ENCODE peak calls at places on chromosome 6, in eight cellular contexts. B is IMR-90, Y is PC-3, X is psoas muscle, R is kidney, S is small intestine, D is right cardiac atrium, Z is neural progenitor cell. H is an unnamed sample. For H3K4me1, the result is how much of the 10 kb centered on the place peaks cover.

GRCh38 chr6:1670711-1671462 is 61.2 kb downstream of the FOXC1 start:
- DNase-seq in R (no peak), X (no peak), Y (no peak), D (no peak), Z (peak), S (no peak), B (peak), H (no peak)

GRCh38 chr6:155523821-155524238 is 68.2 kb upstream of the NOX3 start:
- DNase-seq in D (no peak), Y (no peak), S (no peak), R (no peak), X (no peak), Z (peak), B (no peak), H (no peak)

GRCh38 chr6:36827261-36828079 is 11.8 kb downstream of the CPNE5 start:
- DNase-seq in B (peak), X (peak), Z (peak), R (peak), S (no peak), D (peak), Y (peak), H (no peak)

GRCh38 chr6:169700296-169700695 is 1.5 kb downstream of the WDR27 start:
- DNase-seq in Z (no peak), D (no peak), S (peak), Y (no peak), R (no peak), X (no peak), B (peak), H (no peak)

GRCh38 chr6:29502181-29502580 is 14.4 kb upstream of the MAS1L start:
- DNase-seq in X (no peak), B (no peak), S (no peak), Z (no peak), D (no peak), Y (no peak), R (no peak), H (no peak)

GRCh38 chr6:128993161-128993560 is 110.2 kb downstream of the LAMA2 start:
- DNase-seq in Y (no peak), R (no peak), Z (no peak), S (no peak), D (no peak), X (no peak), B (no peak), H (no peak)

GRCh38 chr6:36751833-36752186 is 54.2 kb downstream of the RAB44 start:
- DNase-seq in X (no peak), B (no peak), Y (no peak), Z (no peak), R (no peak), S (no peak), D (no peak), H (no peak)

GRCh38 chr6:95176322-95176721 is 401.0 kb upstream of the MANEA start:
- DNase-seq in X (no peak), B (no peak), R (no peak), S (no peak), Y (no peak), D (no peak), Z (no peak), H (no peak)

GRCh38 chr6:158772851-158773371 is 46.3 kb downstream of the EZR start:
- DNase-seq in D (no peak), Z (no peak), B (no peak), X (no peak), S (peak), R (no peak), Y (no peak), H (no peak)

GRCh38 chr6:114342826-114343781 is at the start of gene HS3ST5:
- DNase-seq in Z (peak), R (peak), S (no peak), D (peak), Y (peak), B (peak), X (peak), H (peak)

GRCh38 chr6:1310628-1311399 is 1.1 kb upstream of the FOXQ1 start:
- DNase-seq in S (peak), Y (peak), Z (peak), D (no peak), X (no peak), R (peak), B (no peak), H (no peak)

GRCh38 chr6:149913085-149913484 is 9.8 kb downstream of the RAET1G start:
- DNase-seq in Y (no peak), Z (no peak), S (no peak), X (no peak), D (no peak), R (no peak), B (no peak), H (no peak)

GRCh38 chr6:151548201-151548600 is 54.4 kb downstream of the CCDC170 start:
- DNase-seq in X (no peak), Y (no peak), B (no peak), R (no peak), S (no peak), D (no peak), Z (no peak), H (no peak)

GRCh38 chr6:41712651-41713103 is 22.7 kb downstream of the TFEB start:
- DNase-seq in R (peak), Y (peak), Z (no peak), D (peak), X (peak), S (no peak), B (no peak), H (peak)

GRCh38 chr6:106132153-106132698 is 46.1 kb downstream of the PRDM1 start:
- DNase-seq in Y (no peak), X (no peak), D (no peak), B (no peak), S (no peak), Z (no peak), R (no peak), H (no peak)
- H3K4me1 ChIP-seq in Y (under half), X (under half), D (under half), B (under half), S (under half), Z (under half), R (under half), H (under half)

DNA sequence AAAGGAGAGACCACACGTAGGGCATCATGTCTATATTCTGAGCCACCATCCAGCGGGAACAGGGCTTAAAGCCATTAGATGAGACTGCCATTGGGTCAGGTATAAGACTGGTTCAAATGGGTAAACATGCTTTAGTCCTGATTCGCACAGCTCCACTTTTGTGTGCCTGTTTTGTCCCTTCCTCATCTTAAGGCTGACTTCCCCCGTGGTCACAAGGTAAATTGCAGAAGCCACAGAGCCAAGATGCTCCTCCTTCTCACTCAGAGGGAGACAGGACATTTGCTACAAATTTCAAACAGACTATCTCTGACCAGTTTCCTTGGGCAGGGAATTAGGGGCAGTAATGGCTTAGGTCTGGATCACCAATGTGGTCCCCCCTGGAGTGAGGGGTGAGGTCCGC is 11.4 kb upstream of the IFNGR1 start:
- DNase-seq in B (no peak), D (no peak), Z (no peak), R (no peak), Y (no peak), X (no peak), S (no peak), H (no peak)
- H3K4me1 ChIP-seq in B (under half), D (under half), Z (under half), R (under half), Y (under half), X (under half), S (under half), H (half or more)

DNA sequence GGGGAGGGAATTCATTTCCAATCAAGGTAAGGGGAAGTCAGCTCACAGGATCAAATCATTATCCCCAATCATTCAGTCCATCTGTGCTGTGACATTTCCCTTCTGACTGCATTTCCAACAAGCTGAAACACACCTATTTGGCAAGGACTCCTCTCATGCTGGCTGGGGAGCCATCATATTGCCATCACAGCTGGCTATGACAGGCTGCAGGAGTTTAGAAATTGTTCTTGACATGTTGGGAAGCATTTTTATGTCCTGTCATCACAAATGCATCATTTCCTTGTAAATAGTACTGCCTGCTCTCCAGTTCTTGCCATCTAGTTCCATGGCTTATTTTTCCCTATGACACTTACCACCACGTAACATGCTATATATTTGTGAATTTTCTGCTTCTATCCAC is 113.9 kb upstream of the TMEM170B start:
- DNase-seq in X (no peak), D (no peak), B (no peak), Y (peak), R (no peak), Z (no peak), S (no peak), H (no peak)
- H3K4me1 ChIP-seq in X (under half), D (under half), B (under half), Y (half or more), R (under half), Z (under half), S (under half), H (under half)

GRCh38 chr6:2859325-2859700 is 17.6 kb upstream of the SERPINB1 start:
- DNase-seq in R (no peak), B (no peak), Y (no peak), X (no peak), S (no peak), D (no peak), Z (no peak), H (no peak)

GRCh38 chr6:2855061-2855519 is 13.4 kb upstream of the SERPINB1 start:
- DNase-seq in X (no peak), Z (peak), S (no peak), B (no peak), D (no peak), Y (no peak), R (no peak), H (no peak)

GRCh38 chr6:2857580-2858337 is 16.1 kb upstream of the SERPINB1 start:
- DNase-seq in Y (peak), R (peak), B (peak), X (no peak), D (peak), S (no peak), Z (no peak), H (peak)

GRCh38 chr6:2858678-2859324 is 17.1 kb upstream of the SERPINB1 start:
- DNase-seq in B (no peak), Y (no peak), R (no peak), X (no peak), Z (no peak), D (no peak), S (no peak), H (no peak)

DNA sequence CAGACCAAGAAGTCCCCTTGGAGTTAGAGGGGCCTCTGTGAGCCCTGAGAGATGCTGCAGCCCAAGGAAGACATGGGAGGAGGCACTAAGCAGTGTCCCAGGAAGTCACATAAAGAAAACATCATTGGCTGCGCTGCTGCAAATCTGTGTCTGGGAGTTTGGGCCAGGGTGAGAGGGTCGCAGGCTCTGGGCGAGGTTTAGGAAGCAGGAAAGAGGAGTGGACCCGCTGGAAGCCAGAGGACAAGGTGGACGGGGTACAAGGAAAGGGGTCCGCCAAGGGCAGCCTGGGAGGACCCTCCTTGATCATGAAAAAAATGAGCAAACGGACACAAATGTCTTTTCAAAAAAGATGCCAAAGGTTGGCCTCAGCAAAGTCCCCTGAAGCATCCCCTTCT is 15.5 kb upstream of the SERPINB1 start:
- DNase-seq in D (no peak), S (no peak), Z (no peak), Y (no peak), X (no peak), R (no peak), B (no peak), H (no peak)
- H3K4me1 ChIP-seq in D (under half), S (under half), Z (under half), Y (under half), X (under half), R (under half), B (under half), H (half or more)

GRCh38 chr6:3737149-3737830 is 14.2 kb downstream of the PXDC1 start:
- DNase-seq in X (no peak), Z (no peak), R (peak), B (no peak), Y (no peak), S (no peak), D (no peak), H (no peak)
- H3K4me1 ChIP-seq in X (under half), Z (under half), R (under half), B (under half), Y (under half), S (under half), D (under half), H (under half)

GRCh38 chr6:35342258-35343091 is at the start of gene PPARD:
- DNase-seq in B (peak), Z (peak), X (peak), D (peak), R (peak), Y (peak), S (peak), H (peak)

GRCh38 chr6:35341557-35341956 is 801 bp upstream of the PPARD start:
- DNase-seq in S (no peak), D (no peak), B (no peak), Y (no peak), X (no peak), R (no peak), Z (no peak), H (no peak)

GRCh38 chr6:35343835-35344550 is 1.6 kb downstream of the PPARD start:
- DNase-seq in Y (no peak), R (no peak), S (no peak), Z (no peak), X (no peak), D (no peak), B (no peak), H (no peak)

GRCh38 chr6:35343092-35343834 is 905 bp downstream of the PPARD start:
- DNase-seq in R (peak), D (peak), Z (no peak), X (peak), B (peak), Y (peak), S (peak), H (peak)
- H3K4me1 ChIP-seq in R (under half), D (under half), Z (under half), X (under half), B (under half), Y (under half), S (under half), H (under half)